ENCODE peak calls at places on chromosomes 3 and 15, in four cellular contexts. One of them, this sample, is unnamed.

GRCh38 chr15:88580532-88580931 is 34.1 kb upstream of the DET1 start:
- DNase-seq in heart right ventricle: no peak
- DNase-seq in CD8-positive, alpha-beta T cell: no peak
- DNase-seq in PC-3: no peak
- DNase-seq in this sample: no peak

GRCh38 chr3:72692959-72693518 is 155.2 kb downstream of the SHQ1 start:
- DNase-seq in heart right ventricle: no peak
- DNase-seq in CD8-positive, alpha-beta T cell: no peak
- DNase-seq in PC-3: no peak
- DNase-seq in this sample: no peak

GRCh38 chr3:179227349-179227748 is 23.6 kb downstream of the KCNMB3 start:
- DNase-seq in heart right ventricle: no peak
- DNase-seq in CD8-positive, alpha-beta T cell: no peak
- DNase-seq in PC-3: peak; percentile 66
- DNase-seq in this sample: no peak

GRCh38 chr3:155670320-155670719 is 74.6 kb downstream of the PLCH1 start:
- DNase-seq in heart right ventricle: no peak
- DNase-seq in CD8-positive, alpha-beta T cell: no peak
- DNase-seq in PC-3: no peak
- DNase-seq in this sample: no peak

GRCh38 chr15:74808073-74808839 is 4.4 kb upstream of the LMAN1L start:
- DNase-seq in heart right ventricle: peak; percentile 62
- DNase-seq in CD8-positive, alpha-beta T cell: no peak
- DNase-seq in PC-3: no peak
- DNase-seq in this sample: no peak

GRCh38 chr3:184525337-184526157 is 36.0 kb upstream of the EPHB3 start:
- DNase-seq in heart right ventricle: no peak
- DNase-seq in CD8-positive, alpha-beta T cell: peak; percentile 53
- DNase-seq in PC-3: no peak
- DNase-seq in this sample: peak; percentile 61

GRCh38 chr3:53816430-53816829 is 29.8 kb downstream of the CHDH start:
- DNase-seq in heart right ventricle: no peak
- DNase-seq in CD8-positive, alpha-beta T cell: no peak
- DNase-seq in PC-3: no peak
- DNase-seq in this sample: no peak

GRCh38 chr3:42705962-42706585 is 3.5 kb upstream of the HHATL start:
- DNase-seq in heart right ventricle: no peak
- DNase-seq in CD8-positive, alpha-beta T cell: no peak
- DNase-seq in PC-3: no peak
- DNase-seq in this sample: no peak

GRCh38 chr3:134136604-134137003 is 106.9 kb upstream of the SLCO2A1 start:
- DNase-seq in heart right ventricle: no peak
- DNase-seq in CD8-positive, alpha-beta T cell: no peak
- DNase-seq in PC-3: no peak
- DNase-seq in this sample: no peak

GRCh38 chr3:61863579-61863978 is 302.2 kb downstream of the PTPRG start:
- DNase-seq in heart right ventricle: no peak
- DNase-seq in CD8-positive, alpha-beta T cell: no peak
- DNase-seq in PC-3: no peak
- DNase-seq in this sample: no peak

GRCh38 chr3:61866961-61867461 is 305.6 kb downstream of the PTPRG start:
- DNase-seq in heart right ventricle: no peak
- DNase-seq in CD8-positive, alpha-beta T cell: no peak
- DNase-seq in PC-3: no peak
- DNase-seq in this sample: no peak

GRCh38 chr3:61864886-61865285 is 303.5 kb downstream of the PTPRG start:
- DNase-seq in heart right ventricle: no peak
- DNase-seq in CD8-positive, alpha-beta T cell: no peak
- DNase-seq in PC-3: no peak
- DNase-seq in this sample: no peak

GRCh38 chr3:61866143-61866542 is 304.8 kb downstream of the PTPRG start:
- DNase-seq in heart right ventricle: no peak
- DNase-seq in CD8-positive, alpha-beta T cell: no peak
- DNase-seq in PC-3: no peak
- DNase-seq in this sample: no peak

GRCh38 chr3:61865466-61865865 is 304.1 kb downstream of the PTPRG start:
- DNase-seq in heart right ventricle: no peak
- DNase-seq in CD8-positive, alpha-beta T cell: no peak
- DNase-seq in PC-3: no peak
- DNase-seq in this sample: no peak
- TF ChIP-seq CTCF in heart right ventricle: no peak
- TF ChIP-seq CTCF in CD8-positive, alpha-beta T cell: no peak
- TF ChIP-seq CTCF in PC-3: no peak
- TF ChIP-seq CTCF in this sample: no peak

GRCh38 chr3:165716592-165716991 is 120.6 kb downstream of the BCHE start:
- DNase-seq in heart right ventricle: no peak
- DNase-seq in CD8-positive, alpha-beta T cell: no peak
- DNase-seq in PC-3: no peak
- DNase-seq in this sample: no peak
- TF ChIP-seq CTCF in heart right ventricle: no peak
- TF ChIP-seq CTCF in CD8-positive, alpha-beta T cell: no peak
- TF ChIP-seq CTCF in PC-3: no peak
- TF ChIP-seq CTCF in this sample: no peak

DNA sequence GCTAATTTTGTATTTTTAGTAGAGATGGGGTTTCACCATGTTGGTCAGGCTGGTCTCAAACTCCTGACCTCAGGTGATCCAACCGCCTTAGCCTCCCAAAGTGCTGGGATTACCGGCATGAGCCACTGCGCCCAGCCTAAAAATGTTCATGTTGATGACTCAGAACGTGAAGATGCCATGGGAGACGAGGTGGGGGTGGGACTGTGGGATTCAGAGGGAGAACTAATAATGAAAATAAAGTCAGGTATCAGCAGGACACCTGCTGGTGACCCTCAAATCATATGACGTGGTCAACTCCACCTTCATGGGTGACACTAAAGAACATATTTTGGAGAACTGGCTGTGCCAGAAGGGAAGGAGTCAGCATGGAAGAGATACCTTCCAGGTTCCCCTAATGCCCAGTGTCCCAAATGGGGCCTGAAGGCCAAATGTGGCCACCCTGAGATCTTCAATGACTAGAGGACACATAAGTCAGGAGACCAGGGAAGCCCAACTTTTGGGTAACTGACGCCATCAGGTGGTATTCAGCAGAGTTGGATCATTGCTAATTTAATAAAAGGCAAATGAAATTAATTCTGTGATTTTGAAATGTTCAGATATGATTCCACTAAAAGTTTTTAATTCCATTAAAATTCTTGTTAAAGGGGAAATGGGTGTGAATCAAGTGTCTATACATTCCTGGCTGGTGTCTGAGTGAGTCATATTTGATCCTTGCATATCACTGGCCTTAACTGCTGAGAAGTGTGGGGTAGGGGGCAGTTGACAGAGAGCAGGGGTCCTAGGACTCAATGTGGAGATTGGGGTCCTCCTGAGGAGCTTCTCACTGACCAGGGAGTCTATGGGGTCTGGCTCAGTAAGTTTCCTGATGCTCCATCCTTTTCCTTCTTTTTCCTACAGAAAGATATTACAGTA is 88.6 kb upstream of the GSK3B start:
- DNase-seq in heart right ventricle: no peak
- DNase-seq in CD8-positive, alpha-beta T cell: peak; percentile 29
- DNase-seq in PC-3: peak; percentile 67
- DNase-seq in this sample: no peak
- TF ChIP-seq CTCF in heart right ventricle: peak; percentile 54
- TF ChIP-seq CTCF in CD8-positive, alpha-beta T cell: no peak
- TF ChIP-seq CTCF in PC-3: peak; percentile 91
- TF ChIP-seq CTCF in this sample: no peak

DNA sequence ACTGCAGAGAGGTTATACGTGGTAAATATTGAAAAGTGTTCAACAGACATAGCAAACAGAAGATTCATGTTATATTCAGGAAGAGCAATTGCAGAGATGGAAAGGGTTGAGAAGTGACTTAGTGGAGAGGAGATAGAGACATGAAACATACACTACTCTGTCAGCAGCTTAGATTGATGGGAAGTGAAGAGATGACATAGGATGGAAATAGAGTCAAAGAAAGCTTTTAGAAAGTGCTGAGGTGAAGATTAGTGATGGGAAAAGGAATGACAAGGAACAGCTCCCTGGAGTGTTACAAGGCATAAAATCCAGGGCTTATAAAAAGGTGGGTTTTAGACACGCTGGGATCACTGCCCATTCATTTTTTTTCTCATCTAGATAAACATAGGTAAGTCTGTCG is 17.2 kb upstream of the GOLIM4 start:
- DNase-seq in heart right ventricle: no peak
- DNase-seq in CD8-positive, alpha-beta T cell: no peak
- DNase-seq in PC-3: no peak
- DNase-seq in this sample: no peak
- TF ChIP-seq CTCF in heart right ventricle: no peak
- TF ChIP-seq CTCF in CD8-positive, alpha-beta T cell: no peak
- TF ChIP-seq CTCF in PC-3: no peak
- TF ChIP-seq CTCF in this sample: no peak

GRCh38 chr3:177563381-177563780 is 366.1 kb upstream of the TBL1XR1 start:
- DNase-seq in heart right ventricle: no peak
- DNase-seq in CD8-positive, alpha-beta T cell: no peak
- DNase-seq in PC-3: no peak
- DNase-seq in this sample: no peak
- TF ChIP-seq CTCF in heart right ventricle: no peak
- TF ChIP-seq CTCF in CD8-positive, alpha-beta T cell: no peak
- TF ChIP-seq CTCF in PC-3: no peak
- TF ChIP-seq CTCF in this sample: no peak

DNA sequence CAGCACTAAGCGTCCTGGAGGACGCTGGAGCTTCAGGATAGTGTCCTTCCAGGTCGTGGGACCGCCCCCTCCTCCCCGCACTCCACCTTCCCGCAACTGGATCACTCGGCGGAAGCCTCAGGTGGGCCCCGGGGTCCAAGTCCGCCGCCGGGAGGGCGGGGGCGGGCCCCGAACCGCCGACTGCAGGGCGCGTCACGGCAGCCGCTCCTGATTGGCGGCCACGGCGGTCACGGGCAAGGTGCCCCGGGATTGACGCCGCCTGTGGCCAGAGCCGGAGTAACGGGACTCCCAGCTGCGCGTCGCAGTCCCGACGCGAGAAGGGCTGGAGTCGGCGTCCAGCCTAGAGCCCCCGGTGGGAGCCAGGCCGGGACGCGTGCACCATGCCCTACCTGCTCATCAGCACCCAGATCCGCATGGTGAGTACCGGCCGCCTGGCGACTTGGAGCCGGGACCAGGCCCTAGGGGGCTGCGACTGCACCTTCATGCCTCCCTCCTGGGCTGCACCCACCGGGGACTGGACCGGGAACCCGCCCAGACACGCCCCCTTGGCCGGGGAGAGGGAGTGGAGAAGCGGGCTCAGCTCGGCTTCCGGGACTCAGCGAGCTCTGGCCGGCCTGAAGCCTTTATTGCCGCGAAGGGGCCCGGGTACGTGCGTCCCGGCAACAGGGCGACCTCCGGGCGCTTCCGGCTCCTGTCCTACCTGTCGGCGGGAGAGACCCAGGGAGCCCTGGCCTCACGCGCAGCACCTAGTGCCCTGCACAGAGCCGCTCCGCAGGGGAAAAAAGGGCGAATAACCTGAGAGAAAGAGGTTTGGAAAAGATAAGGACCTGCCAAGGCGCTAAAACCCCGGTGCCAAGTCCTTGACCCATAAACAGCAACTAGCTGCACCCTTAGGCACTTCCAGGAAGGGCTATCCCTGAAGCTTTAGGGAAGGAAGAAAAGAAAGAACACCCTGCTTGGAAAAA is at the start of gene GCHFR:
- DNase-seq in heart right ventricle: peak; percentile 81
- DNase-seq in CD8-positive, alpha-beta T cell: peak; percentile 79
- DNase-seq in PC-3: peak; percentile 79
- DNase-seq in this sample: peak; percentile 82
- TF ChIP-seq CTCF in heart right ventricle: peak; percentile 25
- TF ChIP-seq CTCF in CD8-positive, alpha-beta T cell: no peak
- TF ChIP-seq CTCF in PC-3: peak; percentile 45
- TF ChIP-seq CTCF in this sample: peak; percentile 40

GRCh38 chr3:32897981-32898623 is 53.3 kb upstream of the CCR4 start:
- DNase-seq in heart right ventricle: no peak
- DNase-seq in CD8-positive, alpha-beta T cell: no peak
- DNase-seq in PC-3: peak; percentile 33
- DNase-seq in this sample: no peak
- TF ChIP-seq CTCF in heart right ventricle: no peak
- TF ChIP-seq CTCF in CD8-positive, alpha-beta T cell: no peak
- TF ChIP-seq CTCF in PC-3: peak; percentile 22
- TF ChIP-seq CTCF in this sample: no peak

DNA sequence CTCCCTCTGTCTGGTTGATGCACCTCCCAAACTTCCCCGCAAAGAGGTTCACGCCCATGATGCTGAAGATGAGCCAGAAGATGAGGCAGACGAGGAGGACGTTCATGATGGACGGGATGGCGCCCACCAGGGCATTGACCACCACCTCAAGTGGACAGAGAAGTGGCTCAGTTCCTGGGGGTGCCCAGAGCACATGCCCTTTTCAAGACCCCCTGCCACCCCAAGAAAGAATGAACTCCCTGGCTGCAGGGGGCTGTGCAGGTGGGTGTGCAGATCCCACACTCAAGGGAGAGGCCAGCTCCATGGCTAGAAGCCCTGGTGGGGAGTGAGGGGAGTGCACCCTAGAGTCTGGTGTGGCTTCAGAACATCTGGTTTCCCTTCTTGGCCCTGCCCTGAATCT is 64.1 kb downstream of the EXOG start:
- DNase-seq in heart right ventricle: no peak
- DNase-seq in CD8-positive, alpha-beta T cell: no peak
- DNase-seq in PC-3: no peak
- DNase-seq in this sample: no peak
- TF ChIP-seq CTCF in heart right ventricle: no peak
- TF ChIP-seq CTCF in CD8-positive, alpha-beta T cell: no peak
- TF ChIP-seq CTCF in PC-3: peak; percentile 19
- TF ChIP-seq CTCF in this sample: no peak

GRCh38 chr3:23793528-23794134 is 12.1 kb upstream of the UBE2E1 start:
- DNase-seq in heart right ventricle: no peak
- DNase-seq in CD8-positive, alpha-beta T cell: no peak
- DNase-seq in PC-3: no peak
- DNase-seq in this sample: no peak

GRCh38 chr3:23796518-23796917 is 9.2 kb upstream of the UBE2E1 start:
- DNase-seq in heart right ventricle: no peak
- DNase-seq in CD8-positive, alpha-beta T cell: no peak
- DNase-seq in PC-3: no peak
- DNase-seq in this sample: no peak

GRCh38 chr3:23791678-23792077 is 14.1 kb upstream of the UBE2E1 start:
- DNase-seq in heart right ventricle: no peak
- DNase-seq in CD8-positive, alpha-beta T cell: no peak
- DNase-seq in PC-3: no peak
- DNase-seq in this sample: no peak

GRCh38 chr3:23800731-23801130 is 5.0 kb upstream of the UBE2E1 start:
- DNase-seq in heart right ventricle: no peak
- DNase-seq in CD8-positive, alpha-beta T cell: no peak
- DNase-seq in PC-3: peak; percentile 50
- DNase-seq in this sample: no peak

GRCh38 chr3:23797490-23797889 is 8.3 kb upstream of the UBE2E1 start:
- DNase-seq in heart right ventricle: no peak
- DNase-seq in CD8-positive, alpha-beta T cell: no peak
- DNase-seq in PC-3: no peak
- DNase-seq in this sample: no peak
- TF ChIP-seq CTCF in heart right ventricle: no peak
- TF ChIP-seq CTCF in CD8-positive, alpha-beta T cell: no peak
- TF ChIP-seq CTCF in PC-3: no peak
- TF ChIP-seq CTCF in this sample: no peak